ENCODE peak calls at places on chromosome 20, in five cellular contexts. L is endothelial cell; I is ovary; U is HepG2; J is CD8-positive, alpha-beta T cell. F is an unnamed sample.

GRCh38 chr20:24684954-24685691 is 215.7 kb downstream of the SYNDIG1 start:
- DNase-seq in J (no peak), I (peak), U (no peak), L (no peak), F (no peak)

GRCh38 chr20:1562622-1563021 is 5.1 kb upstream of the SIRPD start:
- DNase-seq in I (no peak), L (no peak), J (no peak), U (peak), F (no peak)

GRCh38 chr20:43388267-43389081 is 69.2 kb upstream of the SRSF6 start:
- DNase-seq in J (no peak), U (no peak), L (no peak), I (no peak), F (no peak)

GRCh38 chr20:36116813-36117441 is 37.6 kb upstream of the EPB41L1 start:
- DNase-seq in I (no peak), J (no peak), L (no peak), U (no peak), F (no peak)

GRCh38 chr20:57481281-57481711 is 43.6 kb downstream of the CTCFL start:
- DNase-seq in I (peak), L (no peak), U (no peak), J (no peak), F (no peak)

GRCh38 chr20:64102647-64103354 is 4.6 kb downstream of the NPBWR2 start:
- DNase-seq in I (no peak), L (no peak), U (no peak), J (no peak), F (no peak)

GRCh38 chr20:51811514-51811913 is 9.2 kb upstream of the SALL4 start:
- DNase-seq in J (no peak), L (no peak), I (no peak), U (no peak), F (no peak)

GRCh38 chr20:35840403-35840802 is 68.6 kb downstream of the PHF20 start:
- DNase-seq in I (no peak), L (no peak), U (no peak), J (no peak), F (no peak)

GRCh38 chr20:47765715-47766594 is 19.3 kb downstream of the SULF2 start:
- DNase-seq in I (no peak), L (no peak), J (no peak), U (no peak), F (no peak)

GRCh38 chr20:17835941-17836861 is 132.4 kb downstream of the SNX5 start:
- DNase-seq in J (no peak), L (no peak), I (peak), U (no peak), F (no peak)

GRCh38 chr20:59439243-59439642 is 138.8 kb downstream of the EDN3 start:
- DNase-seq in L (no peak), U (no peak), I (no peak), J (no peak), F (no peak)
- TF ChIP-seq CTCF in L (no peak), U (peak), I (no peak), J (no peak), F (no peak)

GRCh38 chr20:21529863-21530262 is 16.0 kb upstream of the NKX2-2 start:
- DNase-seq in U (peak), J (no peak), L (no peak), I (no peak), F (no peak)
- TF ChIP-seq CTCF in U (peak), J (peak), L (peak), I (no peak), F (peak)

DNA sequence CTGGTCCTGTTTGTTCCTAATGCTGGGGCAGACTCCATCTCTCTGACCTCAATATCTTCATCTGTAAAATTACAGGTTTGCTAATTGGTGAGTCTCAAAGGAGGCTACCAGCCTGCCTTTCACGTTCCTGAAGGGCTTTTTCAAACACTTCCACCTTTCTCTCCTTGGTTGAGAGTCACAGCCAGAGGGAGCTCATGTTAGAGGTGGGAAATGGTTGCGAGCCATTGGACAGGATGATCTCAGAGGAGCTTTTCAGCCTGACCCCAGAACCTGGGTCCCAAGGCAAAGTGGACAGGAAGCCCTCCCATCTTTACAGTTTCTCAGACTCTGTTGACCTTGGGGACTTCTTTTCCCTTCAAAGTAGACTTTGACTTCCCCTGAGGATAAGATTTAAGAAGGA is 37.6 kb downstream of the NDUFAF5 start:
- DNase-seq in U (no peak), J (no peak), L (no peak), I (no peak), F (no peak)
- TF ChIP-seq CTCF in U (peak), J (no peak), L (no peak), I (no peak), F (no peak)

GRCh38 chr20:3826420-3826819 is 6.1 kb downstream of the AP5S1 start:
- DNase-seq in U (no peak), L (no peak), J (no peak), I (no peak), F (no peak)
- TF ChIP-seq CTCF in U (no peak), L (no peak), J (no peak), I (no peak), F (no peak)

GRCh38 chr20:10077886-10078285 is 43.1 kb downstream of the ANKEF1 start:
- DNase-seq in L (no peak), J (no peak), U (no peak), I (no peak), F (no peak)

GRCh38 chr20:10075606-10076005 is 40.8 kb downstream of the ANKEF1 start:
- DNase-seq in I (no peak), L (no peak), U (no peak), J (no peak), F (no peak)

GRCh38 chr20:10076126-10077080 is 41.6 kb downstream of the ANKEF1 start:
- DNase-seq in L (no peak), I (no peak), J (no peak), U (no peak), F (no peak)

GRCh38 chr20:10078403-10078802 is 43.6 kb downstream of the ANKEF1 start:
- DNase-seq in L (no peak), I (no peak), J (no peak), U (no peak), F (no peak)

DNA sequence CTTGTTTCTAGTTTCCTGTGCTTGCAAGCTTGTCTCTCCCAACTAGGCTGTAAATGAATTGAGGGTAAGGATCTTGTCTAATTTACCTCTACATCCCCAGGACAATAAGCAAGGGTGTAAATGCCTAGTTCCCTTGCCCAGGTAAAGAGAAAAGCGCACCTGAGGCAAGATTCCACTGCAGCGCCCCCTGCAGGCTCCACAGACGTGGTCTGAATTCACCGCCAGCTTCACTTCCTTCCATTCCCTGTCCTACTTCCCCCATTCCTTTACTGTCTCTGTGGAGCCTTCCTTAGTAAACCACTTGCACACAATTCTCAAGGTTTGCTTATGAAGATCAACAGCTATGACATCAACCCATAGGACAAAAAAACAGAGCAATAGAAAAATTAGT is 42.3 kb downstream of the ANKEF1 start:
- DNase-seq in L (peak), I (no peak), J (no peak), U (no peak), F (no peak)
- TF ChIP-seq CTCF in L (peak), I (no peak), J (no peak), U (peak), F (peak)

DNA sequence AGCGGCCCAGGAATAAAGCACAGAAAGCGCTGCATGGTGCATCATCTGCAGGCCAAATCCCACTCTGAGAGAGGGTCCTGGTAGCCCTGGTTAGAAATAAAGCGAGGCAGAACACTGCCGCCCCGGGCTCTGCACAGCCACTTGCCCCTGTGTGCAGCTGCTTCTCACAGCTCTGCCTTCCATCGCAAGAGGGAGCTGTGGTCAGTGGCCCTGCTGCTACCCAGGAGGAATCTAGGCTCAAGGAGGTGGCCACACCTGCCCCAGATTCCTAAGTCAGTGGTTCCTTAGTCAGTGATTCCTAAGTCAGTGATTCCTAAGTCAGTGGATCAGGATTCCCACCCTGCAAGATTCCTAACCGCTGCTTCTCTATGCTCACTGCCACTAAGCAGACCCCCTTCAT is 8.8 kb downstream of the CDH4 start:
- DNase-seq in U (no peak), J (no peak), I (no peak), L (no peak), F (no peak)
- TF ChIP-seq CTCF in U (peak), J (no peak), I (no peak), L (no peak), F (peak)

GRCh38 chr20:53678990-53679596 is 85.5 kb upstream of the ZNF217 start:
- DNase-seq in I (no peak), J (no peak), U (peak), L (no peak), F (no peak)
- TF ChIP-seq CTCF in I (no peak), J (no peak), U (no peak), L (no peak), F (no peak)

GRCh38 chr20:60474385-60474910 is 516.2 kb downstream of the CDH26 start:
- DNase-seq in I (no peak), J (no peak), L (no peak), U (no peak), F (no peak)
- TF ChIP-seq CTCF in I (no peak), J (no peak), L (no peak), U (no peak), F (no peak)

GRCh38 chr20:55255016-55255415 is 750.3 kb downstream of the CBLN4 start:
- DNase-seq in U (no peak), I (no peak), J (no peak), L (no peak), F (no peak)

GRCh38 chr20:55253765-55254164 is 751.6 kb downstream of the CBLN4 start:
- DNase-seq in J (no peak), L (no peak), I (no peak), U (no peak), F (no peak)

GRCh38 chr20:55252525-55252924 is 752.8 kb downstream of the CBLN4 start:
- DNase-seq in J (no peak), U (no peak), L (no peak), I (peak), F (no peak)

DNA sequence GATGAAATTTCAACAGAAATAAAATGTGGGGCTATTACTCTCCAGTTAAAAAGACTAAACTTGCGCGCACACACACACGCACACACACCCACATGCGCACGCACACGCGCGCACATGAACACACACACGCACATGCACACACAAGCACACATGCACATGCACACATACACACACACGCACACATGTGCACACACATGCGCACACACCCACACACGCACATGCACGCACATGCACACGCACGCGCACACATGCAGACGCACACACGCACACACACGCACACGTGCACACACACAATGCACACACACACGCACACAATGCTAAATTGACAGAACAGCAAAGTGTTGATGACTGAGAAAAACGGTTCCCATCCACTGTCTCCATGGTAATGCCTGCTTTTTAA is 754.1 kb downstream of the CBLN4 start:
- DNase-seq in I (no peak), U (no peak), J (no peak), L (no peak), F (no peak)
- TF ChIP-seq CTCF in I (no peak), U (no peak), J (no peak), L (no peak), F (no peak)

F was measured in neural crest cell.